ENCODE peak calls at places on chromosomes 1 and 21, in four cellular contexts. K is right lobe of liver, I is iPS DF 6.9, X is uterus. G is an unnamed sample.

GRCh38 chr1:229557214-229557850 is 1.2 kb downstream of the ABCB10 start:
- DNase-seq in K (no peak), X (no peak), I (no peak), G (no peak)

GRCh38 chr1:204894031-204894430 is 23.4 kb downstream of the NFASC start:
- DNase-seq in I (no peak), K (no peak), X (no peak), G (no peak)

GRCh38 chr1:52368383-52369172 is 2.6 kb upstream of the CC2D1B start:
- DNase-seq in X (no peak), I (no peak), K (peak; percentile 82), G (no peak)

GRCh38 chr1:177571076-177571475 is 398.8 kb downstream of the SEC16B start:
- DNase-seq in X (no peak), K (no peak), I (peak; percentile 16), G (no peak)

GRCh38 chr1:223628233-223628632 is 37.3 kb downstream of the CAPN8 start:
- DNase-seq in I (peak; percentile 45), K (peak; percentile 59), X (no peak), G (peak; percentile 59)

GRCh38 chr1:92096317-92096716 is 16.2 kb downstream of the BTBD8 start:
- DNase-seq in X (no peak), I (no peak), K (no peak), G (no peak)

GRCh38 chr1:41978986-41979385 is 60.3 kb upstream of the HIVEP3 start:
- DNase-seq in K (no peak), I (no peak), X (no peak), G (no peak)

GRCh38 chr1:235015291-235015990 is 113.2 kb downstream of the TOMM20 start:
- DNase-seq in X (no peak), K (no peak), I (no peak), G (peak; percentile 28)

GRCh38 chr1:223363856-223364684 is at the start of gene SUSD4:
- DNase-seq in K (peak; percentile 60), I (no peak), X (no peak), G (no peak)

GRCh38 chr1:191206808-191207207 is 729.1 kb upstream of the BRINP3 start:
- DNase-seq in X (no peak), K (no peak), I (no peak), G (no peak)

GRCh38 chr1:238546118-238546517 is 655.4 kb upstream of the ZP4 start:
- DNase-seq in X (no peak), K (no peak), I (no peak), G (no peak)

GRCh38 chr1:31811605-31812004 is 4.2 kb downstream of the SPOCD1 start:
- DNase-seq in K (no peak), I (no peak), X (no peak), G (no peak)

GRCh38 chr1:9149837-9150581 is 21.1 kb upstream of the GPR157 start:
- DNase-seq in K (no peak), X (no peak), I (no peak), G (no peak)

GRCh38 chr1:108831225-108831624 is 25.7 kb downstream of the AKNAD1 start:
- DNase-seq in I (no peak), X (no peak), K (no peak), G (no peak)

GRCh38 chr1:87916965-87917364 is 588.3 kb downstream of the LMO4 start:
- DNase-seq in K (no peak), I (no peak), X (no peak), G (no peak)

GRCh38 chr1:209937996-209938959 is at the start of gene SYT14:
- DNase-seq in K (no peak), I (no peak), X (no peak), G (no peak)

GRCh38 chr1:227919916-227920315 is 27.8 kb downstream of the WNT9A start:
- DNase-seq in K (no peak), X (no peak), I (no peak), G (no peak)

GRCh38 chr1:225437710-225438437 is 10.0 kb upstream of the LBR start:
- DNase-seq in I (no peak), X (no peak), K (no peak), G (no peak)

GRCh38 chr21:32599146-32599925 is 12.8 kb downstream of the CFAP298 start:
- DNase-seq in X (no peak), I (no peak), K (no peak), G (no peak)

GRCh38 chr1:218456449-218456848 is 111.3 kb downstream of the TGFB2 start:
- DNase-seq in K (no peak), X (no peak), I (no peak), G (no peak)

GRCh38 chr1:18849252-18849651 is 10.2 kb downstream of the TAS1R2 start:
- DNase-seq in X (peak; percentile 19), K (no peak), I (no peak), G (no peak)

GRCh38 chr1:67463298-67463960 is 33.2 kb upstream of the SERBP1 start:
- DNase-seq in I (no peak), K (no peak), X (no peak), G (no peak)
- H3K4me3 ChIP-seq in I (no peak overlapping the region), K (no peak overlapping the region), X (no peak overlapping the region), G (no peak overlapping the region)

DNA sequence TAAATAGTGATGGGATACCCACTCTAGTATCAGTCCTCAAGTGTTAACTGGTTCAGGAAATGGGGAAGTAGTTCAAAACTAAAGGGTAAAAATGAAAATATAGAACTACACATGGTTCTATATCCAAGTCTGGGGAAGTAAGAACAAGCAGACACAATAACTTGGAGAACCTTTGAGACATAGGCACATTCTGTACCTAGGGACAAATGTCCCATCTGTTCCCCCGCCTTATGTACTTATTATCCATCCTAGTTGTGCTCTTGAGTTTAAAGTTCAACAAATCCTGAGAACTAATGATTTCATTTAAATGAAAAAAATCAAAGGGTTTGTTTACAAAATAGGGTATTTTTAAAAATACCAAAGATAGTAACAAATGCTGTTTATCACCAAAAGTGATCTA is 32.5 kb downstream of the WNT2B start:
- DNase-seq in K (no peak), X (no peak), I (no peak), G (no peak)
- H3K27ac ChIP-seq in K (no peak overlapping the region), X (no peak overlapping the region), I (no peak overlapping the region), G (no peak overlapping the region)

GRCh38 chr1:179883040-179883501 is 986 bp downstream of the TOR1AIP1 start:
- DNase-seq in X (no peak), K (no peak), I (no peak), G (no peak)

GRCh38 chr1:179881642-179882252 is 338 bp upstream of the TOR1AIP1 start:
- DNase-seq in I (no peak), K (no peak), X (peak; percentile 89), G (peak; percentile 93)

GRCh38 chr1:179882253-179883039 is at the start of gene TOR1AIP1:
- DNase-seq in X (peak; percentile 98), I (peak; percentile 90), K (peak; percentile 97), G (peak; percentile 95)

GRCh38 chr1:179879797-179880196 is 2.2 kb upstream of the TOR1AIP2 start:
- DNase-seq in K (no peak), X (no peak), I (no peak), G (no peak)

GRCh38 chr1:179883739-179884138 is 1.7 kb downstream of the TOR1AIP1 start:
- DNase-seq in I (no peak), K (no peak), X (no peak), G (no peak)
- H3K4me3 ChIP-seq in I (peak overlapping the region; percentile 78), K (peak overlapping the region; percentile 80), X (peak overlapping the region; percentile 65), G (peak overlapping the region; percentile 63)

GRCh38 chr1:39434797-39435395 is 56.5 kb upstream of the BMP8A start:
- DNase-seq in I (no peak), K (no peak), X (no peak), G (no peak)
- H3K27ac ChIP-seq in I (no peak overlapping the region), K (no peak overlapping the region), X (no peak overlapping the region), G (no peak overlapping the region)

GRCh38 chr1:25566730-25567341 is 23.4 kb downstream of the LDLRAP1 start:
- DNase-seq in K (peak; percentile 81), X (peak; percentile 70), I (no peak), G (peak; percentile 75)
- H3K4me3 ChIP-seq in K (no peak overlapping the region), X (no peak overlapping the region), I (no peak overlapping the region), G (peak overlapping the region; percentile 2)

GRCh38 chr1:32939655-32940371 is 24.8 kb downstream of the RNF19B start:
- DNase-seq in K (no peak), I (no peak), X (peak; percentile 76), G (no peak)

GRCh38 chr1:32931760-32932159 is 30.6 kb upstream of the TMEM54 start:
- DNase-seq in X (no peak), I (no peak), K (no peak), G (no peak)

GRCh38 chr1:32928285-32928684 is 27.1 kb upstream of the TMEM54 start:
- DNase-seq in X (no peak), I (no peak), K (no peak), G (no peak)

GRCh38 chr1:32937061-32937460 is 27.5 kb downstream of the RNF19B start:
- DNase-seq in X (no peak), I (no peak), K (no peak), G (no peak)

GRCh38 chr1:32933742-32934322 is 30.8 kb downstream of the RNF19B start:
- DNase-seq in K (no peak), I (no peak), X (no peak), G (no peak)
- H3K27ac ChIP-seq in K (peak overlapping the region; percentile 75), I (no peak overlapping the region), X (peak overlapping the region; percentile 71), G (peak overlapping the region; percentile 27)

GRCh38 chr1:89609781-89610456 is 23.0 kb upstream of the LRRC8C start:
- DNase-seq in X (no peak), K (no peak), I (no peak), G (no peak)
- H3K4me3 ChIP-seq in X (no peak overlapping the region), K (no peak overlapping the region), I (no peak overlapping the region), G (no peak overlapping the region)

DNA sequence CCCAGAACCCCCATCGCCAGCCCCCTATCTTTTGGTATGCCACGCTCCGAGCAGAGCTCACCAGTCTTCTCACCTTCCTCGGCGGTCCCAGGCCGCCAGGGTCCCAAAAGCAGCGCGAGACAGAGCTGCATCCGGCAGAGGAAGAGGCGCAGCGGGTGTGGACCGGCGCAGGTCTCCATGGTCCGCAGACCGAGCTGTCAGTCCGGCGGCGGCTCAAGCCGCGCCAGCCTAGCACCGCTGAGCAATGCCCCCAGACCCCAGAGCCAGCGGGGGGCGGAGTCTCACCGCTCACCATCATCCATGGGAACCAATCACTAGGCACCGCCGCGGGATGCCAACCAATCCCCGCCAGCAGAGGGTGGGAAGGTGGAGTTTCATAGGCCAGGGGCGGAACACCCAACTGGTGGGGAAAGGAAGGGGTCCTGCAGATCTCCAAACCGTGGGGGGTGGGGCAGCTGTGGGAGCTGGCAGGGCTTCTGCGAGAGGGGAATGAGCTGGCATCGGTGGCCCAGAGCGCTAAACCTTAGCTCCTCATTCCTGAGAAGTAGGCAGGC is at the start of gene EPHA10:
- DNase-seq in I (peak; percentile 61), K (no peak), X (no peak), G (no peak)
- H3K27ac ChIP-seq in I (no peak within 1 kb of the TSS), K (no peak within 1 kb of the TSS), X (no peak within 1 kb of the TSS), G (no peak within 1 kb of the TSS)

GRCh38 chr1:156656779-156657160 is 14.9 kb downstream of the BCAN start:
- DNase-seq in I (no peak), K (no peak), X (peak; percentile 41), G (no peak)
- H3K4me3 ChIP-seq in I (peak overlapping the region; percentile 13), K (no peak overlapping the region), X (peak overlapping the region; percentile 30), G (peak overlapping the region; percentile 40)

DNA sequence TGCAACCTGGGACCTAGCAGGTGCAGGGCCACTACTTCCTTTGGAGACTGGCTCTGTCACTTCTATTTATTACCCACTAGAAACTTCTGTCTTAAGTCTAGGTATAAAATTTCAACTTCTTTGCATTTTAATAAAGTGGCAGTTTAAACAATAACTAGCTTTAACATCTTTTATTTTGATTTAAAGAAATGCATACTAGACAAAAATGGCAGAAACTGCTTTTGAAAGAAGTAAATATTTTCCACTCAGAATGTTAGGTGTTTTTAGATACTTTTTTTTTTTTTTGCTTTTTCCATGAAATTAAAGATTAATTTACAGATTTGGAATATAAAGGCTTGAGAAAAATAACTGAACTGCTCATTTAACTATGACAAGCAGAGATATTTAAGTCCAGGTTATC is 1477.6 kb downstream of the KCNT2 start:
- DNase-seq in K (no peak), X (no peak), I (no peak), G (no peak)
- H3K27ac ChIP-seq in K (no peak overlapping the region), X (no peak overlapping the region), I (no peak overlapping the region), G (no peak overlapping the region)

G was measured in tibial artery.